ENCODE peak calls at places on chromosome 1, in four cellular contexts. One of them, this sample, is unnamed.

GRCh38 chr1:172380441-172381244 is 39.8 kb upstream of the C1orf105 start:
- DNase-seq in GM23338: no peak
- DNase-seq in A549: no peak
- DNase-seq in GM12878: no peak
- DNase-seq in this sample: no peak

GRCh38 chr1:205437570-205437969 is 15.7 kb upstream of the LEMD1 start:
- DNase-seq in GM12878: no peak
- DNase-seq in A549: no peak
- DNase-seq in GM23338: no peak
- DNase-seq in this sample: no peak

GRCh38 chr1:184221087-184221486 is 165.7 kb upstream of the C1orf21 start:
- DNase-seq in A549: no peak
- DNase-seq in GM12878: no peak
- DNase-seq in GM23338: no peak
- DNase-seq in this sample: no peak

GRCh38 chr1:225653463-225654276 is 747 bp upstream of the ENAH start:
- DNase-seq in GM23338: peak; percentile 61
- DNase-seq in GM12878: no peak
- DNase-seq in A549: peak; percentile 75
- DNase-seq in this sample: peak; percentile 13

GRCh38 chr1:231161711-231162299 is at the start of gene TRIM67:
- DNase-seq in GM23338: peak; percentile 66
- DNase-seq in A549: peak; percentile 29
- DNase-seq in GM12878: no peak
- DNase-seq in this sample: no peak

GRCh38 chr1:203084588-203085527 is 954 bp downstream of the MYOG start:
- DNase-seq in GM12878: no peak
- DNase-seq in A549: peak; percentile 39
- DNase-seq in GM23338: peak; percentile 73
- DNase-seq in this sample: no peak

GRCh38 chr1:41391834-41392527 is 30.7 kb downstream of the FOXO6 start:
- DNase-seq in A549: no peak
- DNase-seq in GM12878: no peak
- DNase-seq in GM23338: no peak
- DNase-seq in this sample: no peak

GRCh38 chr1:111221633-111222286 is 5.8 kb upstream of the CHI3L2 start:
- DNase-seq in GM23338: no peak
- DNase-seq in GM12878: peak; percentile 100
- DNase-seq in A549: no peak
- DNase-seq in this sample: peak; percentile 64

GRCh38 chr1:170664283-170664827 is 424 bp downstream of the PRRX1 start:
- DNase-seq in GM23338: peak; percentile 33
- DNase-seq in GM12878: no peak
- DNase-seq in A549: no peak
- DNase-seq in this sample: no peak

GRCh38 chr1:214404571-214405213 is 123.7 kb downstream of the SMYD2 start:
- DNase-seq in GM12878: no peak
- DNase-seq in GM23338: peak; percentile 81
- DNase-seq in A549: no peak
- DNase-seq in this sample: no peak
- TF ChIP-seq REST in GM12878: no peak
- TF ChIP-seq REST in GM23338: no peak
- TF ChIP-seq REST in A549: no peak
- TF ChIP-seq REST in this sample: no peak

DNA sequence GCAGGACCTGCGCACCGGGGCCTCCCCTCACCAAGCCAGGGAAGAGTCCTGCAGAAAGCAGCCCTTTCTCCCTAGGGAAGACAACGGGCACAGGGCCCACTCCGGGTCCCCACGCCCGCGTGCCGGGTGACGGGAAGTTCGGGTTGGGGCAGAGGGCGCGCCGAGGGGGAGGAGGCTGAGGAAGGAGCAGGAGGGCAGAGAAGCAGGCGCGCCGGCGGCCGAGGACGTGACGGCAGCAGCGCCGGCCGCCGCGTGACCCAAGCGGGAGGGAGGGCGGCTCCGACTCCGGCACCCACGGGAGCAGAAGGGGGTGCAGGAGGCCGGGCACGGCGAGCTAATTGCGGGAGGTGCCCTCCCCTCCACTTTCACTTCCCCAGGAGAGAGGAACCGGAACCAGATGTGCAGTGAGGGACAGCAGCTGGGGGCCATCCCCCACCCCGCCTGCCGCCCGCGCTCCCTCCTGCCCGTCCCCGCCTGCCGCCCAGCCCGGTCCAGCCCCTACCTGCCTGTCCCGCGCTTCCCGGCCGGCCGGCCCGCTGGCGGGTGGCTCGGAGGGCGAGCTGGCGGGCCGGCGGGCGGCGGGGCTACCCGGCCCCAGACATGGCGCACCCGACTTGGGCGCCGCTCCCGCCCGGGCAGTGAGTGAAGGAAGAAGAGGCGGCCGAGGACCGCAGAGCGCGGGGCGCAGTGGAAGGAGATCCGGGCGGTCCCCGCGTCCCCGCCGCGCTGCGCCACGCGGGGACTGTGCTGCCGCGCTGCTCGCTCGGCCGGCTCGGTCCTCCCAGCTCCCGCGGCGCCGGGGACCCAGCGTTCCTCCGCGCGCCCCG is 510 bp downstream of the DENND4B start:
- DNase-seq in GM23338: peak; percentile 62
- DNase-seq in GM12878: peak; percentile 86
- DNase-seq in A549: peak; percentile 58
- DNase-seq in this sample: peak; percentile 95
- TF ChIP-seq REST in GM23338: no peak
- TF ChIP-seq REST in GM12878: peak; percentile 35
- TF ChIP-seq REST in A549: peak; percentile 9
- TF ChIP-seq REST in this sample: no peak

DNA sequence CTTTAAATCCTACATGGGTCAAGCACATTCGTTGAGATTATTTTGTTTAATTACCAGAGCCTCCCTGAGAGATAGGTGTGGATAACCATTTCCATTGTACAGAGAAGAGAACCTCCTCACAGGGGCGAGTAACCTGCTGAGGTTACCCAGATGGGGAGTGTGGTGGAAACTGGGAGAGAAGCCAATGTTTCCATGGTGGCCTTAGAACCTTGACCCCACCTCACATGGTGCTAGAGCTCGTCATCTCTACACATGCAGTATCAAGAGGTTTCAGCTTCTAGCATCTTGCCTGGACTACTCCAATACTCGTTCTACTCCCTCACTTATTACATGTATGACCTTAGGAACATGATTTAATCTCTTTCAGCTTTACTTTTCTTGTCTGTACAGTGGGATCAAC is 4.8 kb downstream of the REG4 start:
- DNase-seq in GM23338: no peak
- DNase-seq in GM12878: no peak
- DNase-seq in A549: no peak
- DNase-seq in this sample: no peak
- TF ChIP-seq REST in GM23338: no peak
- TF ChIP-seq REST in GM12878: no peak
- TF ChIP-seq REST in A549: no peak
- TF ChIP-seq REST in this sample: no peak

DNA sequence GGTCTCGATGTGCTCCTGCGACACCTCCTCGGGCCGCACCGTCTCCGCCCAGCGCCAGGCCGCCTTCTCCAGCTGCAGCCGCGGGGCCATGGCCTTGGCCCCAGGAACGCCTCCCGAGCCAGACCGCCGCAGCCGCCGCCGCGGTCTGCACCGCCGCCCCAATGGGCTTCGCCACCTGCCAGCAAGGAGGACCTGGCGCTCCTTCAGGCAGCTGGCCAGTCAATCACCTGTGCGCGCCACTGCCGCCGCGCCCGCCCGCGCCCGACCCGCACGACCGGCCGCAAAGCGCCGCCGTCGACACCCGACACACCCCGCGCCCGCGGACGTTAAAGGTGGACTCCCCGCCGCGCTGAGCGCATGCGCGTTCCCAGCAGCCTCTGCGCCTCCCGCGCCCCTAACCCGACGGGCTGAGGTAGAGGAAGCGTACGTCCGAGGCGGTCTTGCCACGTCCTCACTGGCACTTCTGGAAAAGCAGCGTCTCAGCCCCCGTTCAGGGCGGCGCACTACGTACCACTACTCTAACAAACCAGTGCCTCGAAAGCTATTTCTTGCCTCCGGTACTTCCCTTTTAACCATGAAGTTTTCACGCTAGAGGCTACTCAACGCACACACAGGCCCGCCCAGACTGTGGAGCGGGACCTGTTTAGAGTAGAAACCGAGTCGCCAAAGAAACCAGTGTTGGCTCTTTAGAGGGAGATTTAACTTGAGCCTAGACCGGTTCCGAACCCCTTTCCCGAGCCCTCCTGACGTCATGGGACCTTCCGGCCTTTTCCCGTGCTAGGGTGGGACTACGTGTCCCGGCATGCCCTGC is at the start of gene USP48:
- DNase-seq in GM12878: peak; percentile 87
- DNase-seq in GM23338: peak; percentile 98
- DNase-seq in A549: peak; percentile 95
- DNase-seq in this sample: peak; percentile 93
- TF ChIP-seq REST in GM12878: peak; percentile 27
- TF ChIP-seq REST in GM23338: no peak
- TF ChIP-seq REST in A549: no peak
- TF ChIP-seq REST in this sample: peak; percentile 73

This sample was measured in HL-60.